ENCODE peak calls at places on chromosomes 1 and 21, in ten cellular contexts. One of them, this sample, is unnamed.

GRCh38 chr1:40980453-40981121 is 1.1 kb downstream of the CTPS1 start:
- DNase-seq in mesothelial cell of epicardium: no peak
- DNase-seq in hepatic stellate cell: no peak
- DNase-seq in T-helper 9 cell: peak; percentile 39
- DNase-seq in NCI-H510A treated with DMSO at 0.1 percent for 48 hours: peak; percentile 86
- DNase-seq in adrenal gland: peak; percentile 38
- DNase-seq in amniotic epithelial cell: peak; percentile 33
- DNase-seq in AG08396: peak; percentile 28
- DNase-seq in stimulated activated CD4-positive, alpha-beta T cell treated with anti-CD3 and anti-CD28 coated beads, Interleukin-1b, Interleukin-23, amount 100 ng/mL, for 4 hours: peak; percentile 40
- DNase-seq in A549: peak; percentile 61
- DNase-seq in this sample: peak; percentile 25

GRCh38 chr1:153919879-153920852 is 2.6 kb downstream of the GATAD2B start:
- DNase-seq in T-helper 9 cell: no peak
- DNase-seq in NCI-H510A treated with DMSO at 0.1 percent for 48 hours: peak; percentile 72
- DNase-seq in hepatic stellate cell: peak; percentile 25
- DNase-seq in mesothelial cell of epicardium: no peak
- DNase-seq in A549: peak; percentile 18
- DNase-seq in stimulated activated CD4-positive, alpha-beta T cell treated with anti-CD3 and anti-CD28 coated beads, Interleukin-1b, Interleukin-23, amount 100 ng/mL, for 4 hours: no peak
- DNase-seq in amniotic epithelial cell: peak; percentile 49
- DNase-seq in adrenal gland: no peak
- DNase-seq in AG08396: peak; percentile 25
- DNase-seq in this sample: no peak

GRCh38 chr1:61851849-61852692 is 109.8 kb downstream of the PATJ start:
- DNase-seq in stimulated activated CD4-positive, alpha-beta T cell treated with anti-CD3 and anti-CD28 coated beads, Interleukin-1b, Interleukin-23, amount 100 ng/mL, for 4 hours: no peak
- DNase-seq in adrenal gland: no peak
- DNase-seq in amniotic epithelial cell: peak; percentile 67
- DNase-seq in NCI-H510A treated with DMSO at 0.1 percent for 48 hours: peak; percentile 76
- DNase-seq in T-helper 9 cell: no peak
- DNase-seq in AG08396: peak; percentile 36
- DNase-seq in A549: peak; percentile 59
- DNase-seq in mesothelial cell of epicardium: no peak
- DNase-seq in hepatic stellate cell: peak; percentile 17
- DNase-seq in this sample: no peak

GRCh38 chr1:3070654-3071506 is 1.9 kb downstream of the PRDM16 start:
- DNase-seq in amniotic epithelial cell: no peak
- DNase-seq in mesothelial cell of epicardium: no peak
- DNase-seq in T-helper 9 cell: no peak
- DNase-seq in hepatic stellate cell: peak; percentile 55
- DNase-seq in stimulated activated CD4-positive, alpha-beta T cell treated with anti-CD3 and anti-CD28 coated beads, Interleukin-1b, Interleukin-23, amount 100 ng/mL, for 4 hours: no peak
- DNase-seq in AG08396: peak; percentile 56
- DNase-seq in NCI-H510A treated with DMSO at 0.1 percent for 48 hours: no peak
- DNase-seq in A549: no peak
- DNase-seq in adrenal gland: no peak
- DNase-seq in this sample: no peak

GRCh38 chr1:53754484-53755312 is 15.7 kb upstream of the GLIS1 start:
- DNase-seq in NCI-H510A treated with DMSO at 0.1 percent for 48 hours: peak; percentile 62
- DNase-seq in T-helper 9 cell: no peak
- DNase-seq in hepatic stellate cell: peak; percentile 46
- DNase-seq in AG08396: peak; percentile 62
- DNase-seq in mesothelial cell of epicardium: no peak
- DNase-seq in amniotic epithelial cell: peak; percentile 68
- DNase-seq in adrenal gland: peak; percentile 59
- DNase-seq in stimulated activated CD4-positive, alpha-beta T cell treated with anti-CD3 and anti-CD28 coated beads, Interleukin-1b, Interleukin-23, amount 100 ng/mL, for 4 hours: peak; percentile 7
- DNase-seq in A549: peak; percentile 48
- DNase-seq in this sample: no peak

GRCh38 chr1:194233069-194233468 is 1046.7 kb upstream of the B3GALT2 start:
- DNase-seq in mesothelial cell of epicardium: no peak
- DNase-seq in amniotic epithelial cell: no peak
- DNase-seq in T-helper 9 cell: no peak
- DNase-seq in NCI-H510A treated with DMSO at 0.1 percent for 48 hours: no peak
- DNase-seq in adrenal gland: no peak
- DNase-seq in stimulated activated CD4-positive, alpha-beta T cell treated with anti-CD3 and anti-CD28 coated beads, Interleukin-1b, Interleukin-23, amount 100 ng/mL, for 4 hours: no peak
- DNase-seq in AG08396: no peak
- DNase-seq in A549: peak; percentile 8
- DNase-seq in hepatic stellate cell: no peak
- DNase-seq in this sample: no peak

GRCh38 chr1:165624441-165624840 is 6.6 kb upstream of the MGST3 start:
- DNase-seq in adrenal gland: no peak
- DNase-seq in amniotic epithelial cell: no peak
- DNase-seq in AG08396: no peak
- DNase-seq in NCI-H510A treated with DMSO at 0.1 percent for 48 hours: no peak
- DNase-seq in A549: no peak
- DNase-seq in hepatic stellate cell: no peak
- DNase-seq in T-helper 9 cell: no peak
- DNase-seq in stimulated activated CD4-positive, alpha-beta T cell treated with anti-CD3 and anti-CD28 coated beads, Interleukin-1b, Interleukin-23, amount 100 ng/mL, for 4 hours: no peak
- DNase-seq in mesothelial cell of epicardium: no peak
- DNase-seq in this sample: no peak

GRCh38 chr1:40185951-40186864 is 25.0 kb downstream of the RLF start:
- DNase-seq in adrenal gland: no peak
- DNase-seq in T-helper 9 cell: no peak
- DNase-seq in A549: no peak
- DNase-seq in NCI-H510A treated with DMSO at 0.1 percent for 48 hours: no peak
- DNase-seq in stimulated activated CD4-positive, alpha-beta T cell treated with anti-CD3 and anti-CD28 coated beads, Interleukin-1b, Interleukin-23, amount 100 ng/mL, for 4 hours: peak; percentile 33
- DNase-seq in hepatic stellate cell: no peak
- DNase-seq in mesothelial cell of epicardium: no peak
- DNase-seq in AG08396: no peak
- DNase-seq in amniotic epithelial cell: peak; percentile 57
- DNase-seq in this sample: no peak

GRCh38 chr1:40594187-40594531 is 62.7 kb downstream of the ZNF684 start:
- DNase-seq in NCI-H510A treated with DMSO at 0.1 percent for 48 hours: no peak
- DNase-seq in hepatic stellate cell: no peak
- DNase-seq in A549: no peak
- DNase-seq in mesothelial cell of epicardium: no peak
- DNase-seq in AG08396: no peak
- DNase-seq in stimulated activated CD4-positive, alpha-beta T cell treated with anti-CD3 and anti-CD28 coated beads, Interleukin-1b, Interleukin-23, amount 100 ng/mL, for 4 hours: no peak
- DNase-seq in amniotic epithelial cell: no peak
- DNase-seq in adrenal gland: no peak
- DNase-seq in T-helper 9 cell: no peak
- DNase-seq in this sample: no peak

GRCh38 chr21:33641339-33642026 is at the start of gene CRYZL1:
- DNase-seq in amniotic epithelial cell: peak; percentile 100
- DNase-seq in adrenal gland: peak; percentile 100
- DNase-seq in mesothelial cell of epicardium: peak; percentile 99
- DNase-seq in hepatic stellate cell: peak; percentile 94
- DNase-seq in NCI-H510A treated with DMSO at 0.1 percent for 48 hours: peak; percentile 98
- DNase-seq in T-helper 9 cell: peak; percentile 99
- DNase-seq in AG08396: peak; percentile 95
- DNase-seq in A549: peak; percentile 98
- DNase-seq in stimulated activated CD4-positive, alpha-beta T cell treated with anti-CD3 and anti-CD28 coated beads, Interleukin-1b, Interleukin-23, amount 100 ng/mL, for 4 hours: peak; percentile 98
- DNase-seq in this sample: peak; percentile 100

GRCh38 chr1:218568962-218569530 is 223.9 kb downstream of the TGFB2 start:
- DNase-seq in hepatic stellate cell: no peak
- DNase-seq in A549: no peak
- DNase-seq in adrenal gland: no peak
- DNase-seq in stimulated activated CD4-positive, alpha-beta T cell treated with anti-CD3 and anti-CD28 coated beads, Interleukin-1b, Interleukin-23, amount 100 ng/mL, for 4 hours: no peak
- DNase-seq in amniotic epithelial cell: peak; percentile 43
- DNase-seq in NCI-H510A treated with DMSO at 0.1 percent for 48 hours: no peak
- DNase-seq in AG08396: no peak
- DNase-seq in T-helper 9 cell: no peak
- DNase-seq in mesothelial cell of epicardium: no peak
- DNase-seq in this sample: no peak

GRCh38 chr1:84708031-84708430 is 17.8 kb upstream of the SSX2IP start:
- DNase-seq in A549: no peak
- DNase-seq in adrenal gland: no peak
- DNase-seq in amniotic epithelial cell: peak; percentile 69
- DNase-seq in AG08396: no peak
- DNase-seq in hepatic stellate cell: no peak
- DNase-seq in NCI-H510A treated with DMSO at 0.1 percent for 48 hours: no peak
- DNase-seq in T-helper 9 cell: no peak
- DNase-seq in stimulated activated CD4-positive, alpha-beta T cell treated with anti-CD3 and anti-CD28 coated beads, Interleukin-1b, Interleukin-23, amount 100 ng/mL, for 4 hours: no peak
- DNase-seq in mesothelial cell of epicardium: no peak
- DNase-seq in this sample: no peak

GRCh38 chr1:25167269-25168192 is 64.8 kb downstream of the SYF2 start:
- DNase-seq in adrenal gland: no peak
- DNase-seq in AG08396: no peak
- DNase-seq in NCI-H510A treated with DMSO at 0.1 percent for 48 hours: no peak
- DNase-seq in T-helper 9 cell: no peak
- DNase-seq in A549: peak; percentile 11
- DNase-seq in hepatic stellate cell: no peak
- DNase-seq in mesothelial cell of epicardium: no peak
- DNase-seq in stimulated activated CD4-positive, alpha-beta T cell treated with anti-CD3 and anti-CD28 coated beads, Interleukin-1b, Interleukin-23, amount 100 ng/mL, for 4 hours: no peak
- DNase-seq in amniotic epithelial cell: no peak
- DNase-seq in this sample: no peak

GRCh38 chr1:77524038-77524437 is 158.4 kb downstream of the ZZZ3 start:
- DNase-seq in T-helper 9 cell: no peak
- DNase-seq in NCI-H510A treated with DMSO at 0.1 percent for 48 hours: no peak
- DNase-seq in adrenal gland: no peak
- DNase-seq in stimulated activated CD4-positive, alpha-beta T cell treated with anti-CD3 and anti-CD28 coated beads, Interleukin-1b, Interleukin-23, amount 100 ng/mL, for 4 hours: no peak
- DNase-seq in AG08396: no peak
- DNase-seq in mesothelial cell of epicardium: no peak
- DNase-seq in hepatic stellate cell: no peak
- DNase-seq in A549: no peak
- DNase-seq in amniotic epithelial cell: no peak
- DNase-seq in this sample: no peak

This sample was measured in T follicular helper cell.